ENCODE peak calls at places on chromosomes 1 and 21, in nine cellular contexts. One of them, this sample, is unnamed.

GRCh38 chr1:154729031-154729442 is 121.1 kb upstream of the ADAR start:
- DNase-seq in GM06990: no peak
- DNase-seq in H1: no peak
- DNase-seq in PC-9: no peak
- DNase-seq in endothelial cell of umbilical vein: peak; percentile 80
- DNase-seq in A549: no peak
- DNase-seq in HFFc6: no peak
- DNase-seq in osteoblast: peak; percentile 89
- DNase-seq in heart right ventricle: no peak
- DNase-seq in this sample: no peak

GRCh38 chr1:84847253-84848247 is 45.5 kb downstream of the LPAR3 start:
- DNase-seq in GM06990: no peak
- DNase-seq in H1: no peak
- DNase-seq in PC-9: peak; percentile 86
- DNase-seq in endothelial cell of umbilical vein: peak; percentile 80
- DNase-seq in A549: no peak
- DNase-seq in HFFc6: peak; percentile 96
- DNase-seq in osteoblast: peak; percentile 82
- DNase-seq in heart right ventricle: peak; percentile 57
- DNase-seq in this sample: no peak

GRCh38 chr21:41924355-41924754 is 29.5 kb downstream of the C2CD2 start:
- DNase-seq in GM06990: no peak
- DNase-seq in H1: no peak
- DNase-seq in PC-9: no peak
- DNase-seq in endothelial cell of umbilical vein: no peak
- DNase-seq in A549: no peak
- DNase-seq in HFFc6: no peak
- DNase-seq in osteoblast: peak; percentile 85
- DNase-seq in heart right ventricle: no peak
- DNase-seq in this sample: no peak

GRCh38 chr21:17270234-17270633 is 242.6 kb upstream of the CXADR start:
- DNase-seq in GM06990: no peak
- DNase-seq in H1: no peak
- DNase-seq in PC-9: peak; percentile 34
- DNase-seq in endothelial cell of umbilical vein: peak; percentile 38
- DNase-seq in A549: peak; percentile 4
- DNase-seq in HFFc6: peak; percentile 32
- DNase-seq in osteoblast: peak; percentile 46
- DNase-seq in heart right ventricle: no peak
- DNase-seq in this sample: no peak

GRCh38 chr1:49435291-49435690 is 588.5 kb downstream of the AGBL4 start:
- DNase-seq in GM06990: no peak
- DNase-seq in H1: no peak
- DNase-seq in PC-9: no peak
- DNase-seq in endothelial cell of umbilical vein: no peak
- DNase-seq in A549: no peak
- DNase-seq in HFFc6: no peak
- DNase-seq in osteoblast: no peak
- DNase-seq in heart right ventricle: no peak
- DNase-seq in this sample: no peak

GRCh38 chr1:42658880-42659337 is 686 bp downstream of the PPIH start:
- DNase-seq in GM06990: no peak
- DNase-seq in H1: no peak
- DNase-seq in PC-9: no peak
- DNase-seq in endothelial cell of umbilical vein: peak; percentile 37
- DNase-seq in A549: no peak
- DNase-seq in HFFc6: peak; percentile 48
- DNase-seq in osteoblast: peak; percentile 66
- DNase-seq in heart right ventricle: no peak
- DNase-seq in this sample: no peak

GRCh38 chr1:30312226-30312625 is 411.2 kb downstream of the MATN1 start:
- DNase-seq in GM06990: no peak
- DNase-seq in H1: no peak
- DNase-seq in PC-9: no peak
- DNase-seq in endothelial cell of umbilical vein: no peak
- DNase-seq in A549: no peak
- DNase-seq in HFFc6: no peak
- DNase-seq in osteoblast: no peak
- DNase-seq in heart right ventricle: no peak
- DNase-seq in this sample: no peak

GRCh38 chr1:12203216-12204007 is 26.4 kb upstream of the VPS13D start:
- DNase-seq in GM06990: no peak
- DNase-seq in H1: no peak
- DNase-seq in PC-9: no peak
- DNase-seq in endothelial cell of umbilical vein: no peak
- DNase-seq in A549: no peak
- DNase-seq in HFFc6: no peak
- DNase-seq in osteoblast: peak; percentile 26
- DNase-seq in heart right ventricle: no peak
- DNase-seq in this sample: no peak

GRCh38 chr1:156524985-156525590 is 24.5 kb upstream of the MEF2D start:
- DNase-seq in GM06990: no peak
- DNase-seq in H1: no peak
- DNase-seq in PC-9: no peak
- DNase-seq in endothelial cell of umbilical vein: no peak
- DNase-seq in A549: no peak
- DNase-seq in HFFc6: peak; percentile 19
- DNase-seq in osteoblast: no peak
- DNase-seq in heart right ventricle: no peak
- DNase-seq in this sample: no peak

GRCh38 chr1:226447932-226448670 is 40.2 kb upstream of the PARP1 start:
- DNase-seq in GM06990: no peak
- DNase-seq in H1: no peak
- DNase-seq in PC-9: no peak
- DNase-seq in endothelial cell of umbilical vein: no peak
- DNase-seq in A549: no peak
- DNase-seq in HFFc6: no peak
- DNase-seq in osteoblast: no peak
- DNase-seq in heart right ventricle: no peak
- DNase-seq in this sample: no peak

GRCh38 chr1:184051138-184051484 is 419 bp upstream of the TSEN15 start:
- DNase-seq in GM06990: no peak
- DNase-seq in H1: no peak
- DNase-seq in PC-9: no peak
- DNase-seq in endothelial cell of umbilical vein: no peak
- DNase-seq in A549: no peak
- DNase-seq in HFFc6: no peak
- DNase-seq in osteoblast: peak; percentile 69
- DNase-seq in heart right ventricle: no peak
- DNase-seq in this sample: no peak

GRCh38 chr1:147822292-147822691 is 61.9 kb upstream of the GJA5 start:
- DNase-seq in GM06990: no peak
- DNase-seq in H1: no peak
- DNase-seq in PC-9: peak; percentile 94
- DNase-seq in endothelial cell of umbilical vein: peak; percentile 80
- DNase-seq in A549: no peak
- DNase-seq in HFFc6: no peak
- DNase-seq in osteoblast: no peak
- DNase-seq in heart right ventricle: no peak
- DNase-seq in this sample: no peak

GRCh38 chr1:11531314-11531870 is 52.4 kb downstream of the DISP3 start:
- DNase-seq in GM06990: no peak
- DNase-seq in H1: no peak
- DNase-seq in PC-9: peak; percentile 35
- DNase-seq in endothelial cell of umbilical vein: no peak
- DNase-seq in A549: no peak
- DNase-seq in HFFc6: no peak
- DNase-seq in osteoblast: peak; percentile 78
- DNase-seq in heart right ventricle: no peak
- DNase-seq in this sample: no peak

GRCh38 chr1:46469846-46470245 is 19.8 kb upstream of the DMBX1 start:
- DNase-seq in GM06990: no peak
- DNase-seq in H1: no peak
- DNase-seq in PC-9: no peak
- DNase-seq in endothelial cell of umbilical vein: no peak
- DNase-seq in A549: no peak
- DNase-seq in HFFc6: no peak
- DNase-seq in osteoblast: no peak
- DNase-seq in heart right ventricle: no peak
- DNase-seq in this sample: no peak
- TF ChIP-seq CTCF in GM06990: no peak
- TF ChIP-seq CTCF in H1: no peak
- TF ChIP-seq CTCF in PC-9: no peak
- TF ChIP-seq CTCF in endothelial cell of umbilical vein: no peak
- TF ChIP-seq CTCF in A549: no peak
- TF ChIP-seq CTCF in HFFc6: no peak
- TF ChIP-seq CTCF in osteoblast: no peak
- TF ChIP-seq CTCF in heart right ventricle: no peak
- TF ChIP-seq CTCF in this sample: no peak

DNA sequence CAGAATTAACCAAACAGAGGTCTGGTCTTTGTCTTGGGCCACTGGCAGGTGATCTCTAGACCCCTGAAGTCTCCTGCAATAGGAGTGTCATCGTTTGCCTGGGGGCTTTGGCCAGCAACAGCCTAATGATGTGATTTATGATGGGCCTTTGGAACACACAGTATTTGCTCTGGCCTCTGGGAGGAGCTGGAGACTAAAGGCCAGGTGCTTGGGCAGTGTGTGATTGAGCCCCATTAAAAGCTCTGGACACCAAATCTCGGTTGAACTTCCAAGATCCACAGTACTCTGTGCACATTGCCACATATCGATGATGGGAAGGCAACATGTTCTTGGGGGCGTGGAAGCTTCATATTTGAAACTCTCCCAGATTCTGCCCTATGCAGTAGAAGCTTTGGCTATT is 32.0 kb upstream of the TLR5 start:
- DNase-seq in GM06990: no peak
- DNase-seq in H1: no peak
- DNase-seq in PC-9: no peak
- DNase-seq in endothelial cell of umbilical vein: no peak
- DNase-seq in A549: no peak
- DNase-seq in HFFc6: peak; percentile 24
- DNase-seq in osteoblast: no peak
- DNase-seq in heart right ventricle: no peak
- DNase-seq in this sample: no peak
- TF ChIP-seq CTCF in GM06990: no peak
- TF ChIP-seq CTCF in H1: peak; percentile 55
- TF ChIP-seq CTCF in PC-9: peak; percentile 50
- TF ChIP-seq CTCF in endothelial cell of umbilical vein: no peak
- TF ChIP-seq CTCF in A549: peak; percentile 38
- TF ChIP-seq CTCF in HFFc6: peak; percentile 60
- TF ChIP-seq CTCF in osteoblast: peak; percentile 47
- TF ChIP-seq CTCF in heart right ventricle: peak; percentile 44
- TF ChIP-seq CTCF in this sample: no peak

GRCh38 chr1:44289530-44289929 is 65.5 kb downstream of the ERI3 start:
- DNase-seq in GM06990: no peak
- DNase-seq in H1: no peak
- DNase-seq in PC-9: no peak
- DNase-seq in endothelial cell of umbilical vein: no peak
- DNase-seq in A549: no peak
- DNase-seq in HFFc6: no peak
- DNase-seq in osteoblast: peak; percentile 15
- DNase-seq in heart right ventricle: no peak
- DNase-seq in this sample: no peak
- TF ChIP-seq CTCF in GM06990: no peak
- TF ChIP-seq CTCF in H1: no peak
- TF ChIP-seq CTCF in PC-9: no peak
- TF ChIP-seq CTCF in endothelial cell of umbilical vein: no peak
- TF ChIP-seq CTCF in A549: no peak
- TF ChIP-seq CTCF in HFFc6: no peak
- TF ChIP-seq CTCF in osteoblast: no peak
- TF ChIP-seq CTCF in heart right ventricle: no peak
- TF ChIP-seq CTCF in this sample: no peak

DNA sequence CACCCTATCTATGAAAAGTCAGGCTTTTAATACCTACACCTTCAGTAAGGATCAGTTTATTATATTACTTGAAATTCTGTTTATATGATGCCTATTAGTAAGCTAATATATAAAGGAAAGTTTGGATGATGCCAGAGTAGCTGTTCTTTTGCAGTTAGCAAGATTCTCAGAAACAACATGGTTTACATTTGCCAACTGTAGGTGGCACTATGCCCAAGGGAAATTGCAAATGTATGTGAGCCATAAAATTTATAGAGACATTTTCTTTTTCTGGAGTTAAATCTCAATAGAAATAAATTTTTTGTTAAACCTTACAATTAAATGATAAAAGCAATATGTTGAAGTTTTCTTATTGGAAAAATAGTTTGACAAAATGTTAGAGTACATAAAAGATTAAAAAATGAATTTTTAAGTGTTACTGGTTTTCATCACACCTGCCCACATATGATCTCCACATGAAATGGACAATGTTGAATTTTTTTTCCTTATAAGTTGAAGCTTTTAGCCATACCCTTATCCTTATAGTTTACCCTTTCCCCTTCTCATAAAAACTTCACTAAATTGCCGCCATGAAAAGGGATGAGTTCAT is 32.1 kb upstream of the EPHX4 start:
- DNase-seq in GM06990: no peak
- DNase-seq in H1: no peak
- DNase-seq in PC-9: peak; percentile 64
- DNase-seq in endothelial cell of umbilical vein: peak; percentile 59
- DNase-seq in A549: peak; percentile 22
- DNase-seq in HFFc6: peak; percentile 51
- DNase-seq in osteoblast: no peak
- DNase-seq in heart right ventricle: no peak
- DNase-seq in this sample: no peak
- TF ChIP-seq CTCF in GM06990: peak; percentile 58
- TF ChIP-seq CTCF in H1: peak; percentile 56
- TF ChIP-seq CTCF in PC-9: peak; percentile 94
- TF ChIP-seq CTCF in endothelial cell of umbilical vein: peak; percentile 51
- TF ChIP-seq CTCF in A549: peak; percentile 77
- TF ChIP-seq CTCF in HFFc6: peak; percentile 81
- TF ChIP-seq CTCF in osteoblast: peak; percentile 61
- TF ChIP-seq CTCF in heart right ventricle: peak; percentile 45
- TF ChIP-seq CTCF in this sample: no peak